ENCODE peak calls at places on chromosomes 11 and 22, in eight cellular contexts. One of them, this sample, is unnamed.

GRCh38 chr22:20531404-20532181 is 24.2 kb downstream of the MED15 start:
- DNase-seq in lung: peak
- DNase-seq in heart left ventricle: peak
- DNase-seq in gastrocnemius medialis: peak
- DNase-seq in upper lobe of right lung: peak
- DNase-seq in HL-60: no peak
- DNase-seq in AG04450: no peak
- DNase-seq in cardiac muscle cell: peak
- DNase-seq in this sample: no peak

GRCh38 chr11:128981254-128981653 is 38.6 kb upstream of the TP53AIP1 start:
- DNase-seq in heart left ventricle: no peak
- DNase-seq in gastrocnemius medialis: no peak
- DNase-seq in AG04450: no peak
- DNase-seq in HL-60: no peak
- DNase-seq in lung: no peak
- DNase-seq in cardiac muscle cell: no peak
- DNase-seq in upper lobe of right lung: no peak
- DNase-seq in this sample: no peak

GRCh38 chr22:40951795-40952602 is 821 bp downstream of the RBX1 start:
- DNase-seq in upper lobe of right lung: no peak
- DNase-seq in gastrocnemius medialis: no peak
- DNase-seq in HL-60: peak
- DNase-seq in lung: no peak
- DNase-seq in AG04450: no peak
- DNase-seq in cardiac muscle cell: no peak
- DNase-seq in heart left ventricle: no peak
- DNase-seq in this sample: no peak

GRCh38 chr11:18721576-18722292 is 4.3 kb downstream of the IGSF22 start:
- DNase-seq in heart left ventricle: no peak
- DNase-seq in cardiac muscle cell: peak
- DNase-seq in lung: peak
- DNase-seq in HL-60: peak
- DNase-seq in gastrocnemius medialis: no peak
- DNase-seq in upper lobe of right lung: no peak
- DNase-seq in AG04450: no peak
- DNase-seq in this sample: peak

GRCh38 chr11:39992550-39992949 is 1466.9 kb downstream of the LRRC4C start:
- DNase-seq in lung: no peak
- DNase-seq in heart left ventricle: no peak
- DNase-seq in cardiac muscle cell: no peak
- DNase-seq in gastrocnemius medialis: no peak
- DNase-seq in AG04450: no peak
- DNase-seq in HL-60: no peak
- DNase-seq in upper lobe of right lung: no peak
- DNase-seq in this sample: no peak

GRCh38 chr22:37279469-37279868 is 2.8 kb upstream of the CYTH4 start:
- DNase-seq in heart left ventricle: no peak
- DNase-seq in lung: no peak
- DNase-seq in cardiac muscle cell: no peak
- DNase-seq in HL-60: peak
- DNase-seq in gastrocnemius medialis: no peak
- DNase-seq in upper lobe of right lung: no peak
- DNase-seq in AG04450: no peak
- DNase-seq in this sample: no peak

GRCh38 chr22:49617866-49618688 is 209.6 kb downstream of the BRD1 start:
- DNase-seq in heart left ventricle: no peak
- DNase-seq in AG04450: no peak
- DNase-seq in cardiac muscle cell: no peak
- DNase-seq in upper lobe of right lung: peak
- DNase-seq in HL-60: no peak
- DNase-seq in gastrocnemius medialis: no peak
- DNase-seq in lung: no peak
- DNase-seq in this sample: no peak

GRCh38 chr11:69125861-69126260 is 29.9 kb upstream of the SMIM38 start:
- DNase-seq in HL-60: no peak
- DNase-seq in gastrocnemius medialis: no peak
- DNase-seq in lung: no peak
- DNase-seq in AG04450: no peak
- DNase-seq in upper lobe of right lung: peak
- DNase-seq in heart left ventricle: no peak
- DNase-seq in cardiac muscle cell: no peak
- DNase-seq in this sample: no peak

GRCh38 chr11:32671051-32671450 is 87.4 kb downstream of the EIF3M start:
- DNase-seq in HL-60: no peak
- DNase-seq in AG04450: no peak
- DNase-seq in cardiac muscle cell: peak
- DNase-seq in heart left ventricle: no peak
- DNase-seq in upper lobe of right lung: no peak
- DNase-seq in lung: no peak
- DNase-seq in gastrocnemius medialis: no peak
- DNase-seq in this sample: no peak

GRCh38 chr22:45540122-45540521 is 37.4 kb downstream of the FBLN1 start:
- DNase-seq in heart left ventricle: no peak
- DNase-seq in upper lobe of right lung: no peak
- DNase-seq in gastrocnemius medialis: no peak
- DNase-seq in HL-60: no peak
- DNase-seq in AG04450: no peak
- DNase-seq in lung: no peak
- DNase-seq in cardiac muscle cell: no peak
- DNase-seq in this sample: no peak

GRCh38 chr11:36069576-36070214 is 125.8 kb downstream of the LDLRAD3 start:
- DNase-seq in cardiac muscle cell: peak
- DNase-seq in heart left ventricle: no peak
- DNase-seq in gastrocnemius medialis: no peak
- DNase-seq in HL-60: no peak
- DNase-seq in upper lobe of right lung: no peak
- DNase-seq in AG04450: no peak
- DNase-seq in lung: no peak
- DNase-seq in this sample: no peak

GRCh38 chr11:128713595-128713994 is 19.7 kb downstream of the FLI1 start:
- DNase-seq in upper lobe of right lung: no peak
- DNase-seq in lung: no peak
- DNase-seq in heart left ventricle: no peak
- DNase-seq in gastrocnemius medialis: no peak
- DNase-seq in cardiac muscle cell: no peak
- DNase-seq in HL-60: peak
- DNase-seq in AG04450: no peak
- DNase-seq in this sample: no peak

GRCh38 chr11:44621784-44622183 is 56.3 kb downstream of the CD82 start:
- DNase-seq in HL-60: no peak
- DNase-seq in lung: peak
- DNase-seq in heart left ventricle: no peak
- DNase-seq in AG04450: no peak
- DNase-seq in gastrocnemius medialis: no peak
- DNase-seq in cardiac muscle cell: no peak
- DNase-seq in upper lobe of right lung: no peak
- DNase-seq in this sample: no peak

GRCh38 chr11:131850507-131850906 is 480.1 kb downstream of the NTM start:
- DNase-seq in cardiac muscle cell: no peak
- DNase-seq in gastrocnemius medialis: no peak
- DNase-seq in lung: no peak
- DNase-seq in upper lobe of right lung: no peak
- DNase-seq in heart left ventricle: no peak
- DNase-seq in HL-60: no peak
- DNase-seq in AG04450: no peak
- DNase-seq in this sample: no peak

GRCh38 chr11:71129624-71130023 is 122.8 kb downstream of the SHANK2 start:
- DNase-seq in upper lobe of right lung: no peak
- DNase-seq in cardiac muscle cell: no peak
- DNase-seq in AG04450: no peak
- DNase-seq in HL-60: no peak
- DNase-seq in heart left ventricle: no peak
- DNase-seq in gastrocnemius medialis: no peak
- DNase-seq in lung: no peak
- DNase-seq in this sample: no peak

DNA sequence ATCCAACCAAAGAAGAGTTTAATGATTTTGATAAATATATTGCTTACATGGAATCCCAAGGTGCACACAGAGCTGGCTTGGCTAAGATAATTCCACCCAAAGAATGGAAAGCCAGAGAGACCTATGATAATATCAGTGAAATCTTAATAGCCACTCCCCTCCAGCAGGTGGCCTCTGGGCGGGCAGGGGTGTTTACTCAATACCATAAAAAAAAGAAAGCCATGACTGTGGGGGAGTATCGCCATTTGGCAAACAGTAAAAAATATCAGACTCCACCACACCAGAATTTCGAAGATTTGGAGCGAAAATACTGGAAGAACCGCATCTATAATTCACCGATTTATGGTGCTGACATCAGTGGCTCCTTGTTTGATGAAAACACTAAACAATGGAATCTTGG is 23.9 kb downstream of the KDM4D start:
- DNase-seq in lung: no peak
- DNase-seq in cardiac muscle cell: no peak
- DNase-seq in gastrocnemius medialis: no peak
- DNase-seq in heart left ventricle: no peak
- DNase-seq in HL-60: no peak
- DNase-seq in AG04450: no peak
- DNase-seq in upper lobe of right lung: no peak
- DNase-seq in this sample: no peak
- TF ChIP-seq CTCF in lung: no peak
- TF ChIP-seq CTCF in cardiac muscle cell: no peak
- TF ChIP-seq CTCF in gastrocnemius medialis: no peak
- TF ChIP-seq CTCF in heart left ventricle: no peak
- TF ChIP-seq CTCF in HL-60: no peak
- TF ChIP-seq CTCF in AG04450: no peak
- TF ChIP-seq CTCF in upper lobe of right lung: no peak
- TF ChIP-seq CTCF in this sample: no peak

GRCh38 chr11:111604392-111605009 is 2.3 kb downstream of the SIK2 start:
- DNase-seq in upper lobe of right lung: no peak
- DNase-seq in HL-60: peak
- DNase-seq in AG04450: no peak
- DNase-seq in cardiac muscle cell: peak
- DNase-seq in gastrocnemius medialis: no peak
- DNase-seq in lung: no peak
- DNase-seq in heart left ventricle: no peak
- DNase-seq in this sample: no peak
- H3K27ac ChIP-seq in upper lobe of right lung: no peak
- H3K27ac ChIP-seq in HL-60: no peak
- H3K27ac ChIP-seq in AG04450: no peak
- H3K27ac ChIP-seq in cardiac muscle cell: no peak
- H3K27ac ChIP-seq in gastrocnemius medialis: peak
- H3K27ac ChIP-seq in lung: no peak
- H3K27ac ChIP-seq in heart left ventricle: no peak
- H3K27ac ChIP-seq in this sample: no peak

DNA sequence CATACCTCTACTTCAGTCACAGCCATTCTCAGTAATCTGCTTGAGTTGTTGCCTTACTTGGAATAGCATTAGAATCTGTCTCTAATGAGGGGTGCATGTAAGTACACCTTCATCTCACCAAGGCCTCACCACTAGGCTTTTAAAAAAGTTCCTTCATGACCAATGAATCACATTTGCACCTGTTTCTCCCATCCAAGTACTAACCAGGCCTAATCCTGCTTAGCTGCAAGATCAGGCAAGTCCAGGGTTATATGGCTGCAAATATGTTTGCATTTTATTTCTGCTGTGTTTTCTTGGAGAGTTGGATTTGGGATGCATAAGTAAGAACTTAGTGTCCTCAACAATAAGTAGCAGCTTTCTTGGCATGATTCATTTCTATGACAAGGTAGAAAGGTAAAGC is 66.9 kb downstream of the BBOX1 start:
- DNase-seq in AG04450: no peak
- DNase-seq in upper lobe of right lung: no peak
- DNase-seq in HL-60: no peak
- DNase-seq in gastrocnemius medialis: no peak
- DNase-seq in heart left ventricle: no peak
- DNase-seq in lung: no peak
- DNase-seq in cardiac muscle cell: no peak
- DNase-seq in this sample: no peak
- H3K4me3 ChIP-seq in AG04450: no peak
- H3K4me3 ChIP-seq in upper lobe of right lung: no peak
- H3K4me3 ChIP-seq in HL-60: no peak
- H3K4me3 ChIP-seq in gastrocnemius medialis: no peak
- H3K4me3 ChIP-seq in heart left ventricle: no peak
- H3K4me3 ChIP-seq in lung: no peak
- H3K4me3 ChIP-seq in cardiac muscle cell: no peak
- H3K4me3 ChIP-seq in this sample: no peak

GRCh38 chr11:62614275-62614674 is 1.2 kb downstream of the ROM1 start:
- DNase-seq in upper lobe of right lung: no peak
- DNase-seq in heart left ventricle: no peak
- DNase-seq in AG04450: no peak
- DNase-seq in gastrocnemius medialis: no peak
- DNase-seq in HL-60: no peak
- DNase-seq in lung: no peak
- DNase-seq in cardiac muscle cell: no peak
- DNase-seq in this sample: no peak

GRCh38 chr11:62610814-62611704 is 1.5 kb downstream of the EML3 start:
- DNase-seq in AG04450: no peak
- DNase-seq in HL-60: no peak
- DNase-seq in cardiac muscle cell: no peak
- DNase-seq in upper lobe of right lung: no peak
- DNase-seq in gastrocnemius medialis: no peak
- DNase-seq in heart left ventricle: no peak
- DNase-seq in lung: no peak
- DNase-seq in this sample: no peak

GRCh38 chr11:62613275-62613864 is 313 bp downstream of the ROM1 start:
- DNase-seq in heart left ventricle: no peak
- DNase-seq in HL-60: no peak
- DNase-seq in lung: no peak
- DNase-seq in cardiac muscle cell: no peak
- DNase-seq in gastrocnemius medialis: no peak
- DNase-seq in AG04450: no peak
- DNase-seq in upper lobe of right lung: no peak
- DNase-seq in this sample: peak

GRCh38 chr11:62611705-62612365 is 740 bp downstream of the EML3 start:
- DNase-seq in cardiac muscle cell: no peak
- DNase-seq in AG04450: no peak
- DNase-seq in HL-60: no peak
- DNase-seq in gastrocnemius medialis: no peak
- DNase-seq in upper lobe of right lung: peak
- DNase-seq in lung: peak
- DNase-seq in heart left ventricle: peak
- DNase-seq in this sample: no peak

DNA sequence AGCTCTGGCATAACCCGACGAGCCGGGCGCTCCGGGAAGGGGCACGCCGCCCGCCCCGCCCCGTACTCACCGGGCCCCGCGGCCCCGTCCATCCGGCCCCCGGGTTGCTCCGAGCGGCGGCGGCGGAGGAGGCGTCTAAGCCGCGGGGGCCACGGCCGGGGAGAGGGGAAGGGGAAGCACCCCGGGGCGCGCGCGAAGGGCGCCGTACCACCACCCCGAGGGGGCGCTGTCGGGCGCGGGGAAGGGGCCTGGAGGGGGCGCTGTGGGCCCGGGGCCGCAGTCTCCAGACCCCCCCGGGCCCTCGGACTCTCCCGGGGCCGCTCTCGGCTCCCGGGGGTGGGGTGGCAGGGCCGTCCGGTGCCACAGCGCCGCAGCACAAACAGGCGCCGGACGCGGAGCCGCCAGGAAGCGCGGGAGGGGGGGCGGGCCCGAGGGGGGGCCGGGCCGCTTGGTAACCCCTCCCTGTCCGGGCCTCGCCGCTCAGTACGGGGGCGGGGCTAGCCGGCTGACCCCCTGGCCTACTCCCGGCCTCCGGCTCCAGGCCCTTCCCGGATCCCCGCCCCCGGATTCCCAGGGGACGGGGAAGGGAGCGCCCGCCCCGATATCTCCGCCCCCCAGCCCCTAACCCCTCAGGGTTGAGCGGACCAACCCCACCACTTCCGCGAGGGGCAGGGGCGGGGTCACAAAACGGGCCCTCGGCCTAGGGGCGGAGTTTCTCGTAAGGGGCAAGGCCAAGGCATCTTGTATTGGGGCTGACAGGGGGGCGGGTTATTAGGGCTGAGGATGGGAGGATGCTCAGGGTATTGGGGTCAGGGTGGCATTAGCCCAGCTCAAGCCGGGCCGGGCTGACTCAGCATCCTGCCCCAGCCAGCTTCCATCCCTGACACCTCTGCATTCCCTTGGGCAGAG is at the start of the genes EML3 and ROM1:
- DNase-seq in upper lobe of right lung: peak
- DNase-seq in AG04450: peak
- DNase-seq in HL-60: peak
- DNase-seq in heart left ventricle: peak
- DNase-seq in cardiac muscle cell: peak
- DNase-seq in gastrocnemius medialis: peak
- DNase-seq in lung: peak
- DNase-seq in this sample: peak
- TF ChIP-seq CTCF in upper lobe of right lung: peak
- TF ChIP-seq CTCF in AG04450: peak
- TF ChIP-seq CTCF in HL-60: peak
- TF ChIP-seq CTCF in heart left ventricle: peak
- TF ChIP-seq CTCF in cardiac muscle cell: peak
- TF ChIP-seq CTCF in gastrocnemius medialis: peak
- TF ChIP-seq CTCF in lung: peak
- TF ChIP-seq CTCF in this sample: peak